ENCODE peak calls at places on chromosomes 16 and 17, in ten cellular contexts. J is neural progenitor cell, Z is left ventricle myocardium inferior, F is psoas muscle, D is transverse colon, L is colonic mucosa, V is tibial nerve, I is HCT116, M is uterus, O is heart left ventricle. A is an unnamed sample.

GRCh38 chr16:68961778-68962402 is 118.6 kb downstream of the TANGO6 start:
- DNase-seq in M (no peak), D (no peak), Z (no peak), I (no peak), O (no peak), J (no peak), L (no peak), V (no peak), F (no peak), A (no peak)

GRCh38 chr17:80313160-80313829 is 52.6 kb downstream of the RNF213 start:
- DNase-seq in I (no peak), V (no peak), O (no peak), J (no peak), L (no peak), F (no peak), M (no peak), Z (no peak), D (no peak), A (no peak)

GRCh38 chr16:15538484-15538883 is 104.1 kb downstream of the BMERB1 start:
- DNase-seq in O (no peak), J (no peak), F (no peak), Z (no peak), L (no peak), I (no peak), D (no peak), V (no peak), M (no peak), A (no peak)

GRCh38 chr16:88619859-88620655 is 18.3 kb upstream of the IL17C start:
- DNase-seq in V (no peak), L (no peak), M (no peak), F (no peak), Z (no peak), O (no peak), J (no peak), I (no peak), D (peak; percentile 47), A (no peak)

GRCh38 chr16:5738586-5738985 is 641.0 kb upstream of the EEF2KMT start:
- DNase-seq in M (no peak), O (no peak), F (no peak), D (no peak), I (no peak), V (no peak), J (no peak), L (no peak), Z (no peak), A (no peak)

GRCh38 chr17:57080708-57081107 is 4.3 kb upstream of the AKAP1 start:
- DNase-seq in L (no peak), V (no peak), D (no peak), Z (no peak), M (no peak), F (no peak), O (no peak), J (no peak), I (no peak), A (no peak)

GRCh38 chr16:8572063-8572918 is 18.0 kb downstream of the TMEM114 start:
- DNase-seq in D (no peak), Z (no peak), O (no peak), I (no peak), J (no peak), F (no peak), V (no peak), L (no peak), M (no peak), A (no peak)

GRCh38 chr17:72922223-72922622 is 170.3 kb downstream of the SLC39A11 start:
- DNase-seq in I (no peak), L (no peak), J (no peak), M (no peak), Z (no peak), V (no peak), D (no peak), O (no peak), F (no peak), A (no peak)

GRCh38 chr17:14359251-14359939 is 58.5 kb downstream of the HS3ST3B1 start:
- DNase-seq in F (no peak), J (no peak), I (no peak), L (no peak), V (no peak), M (no peak), O (no peak), Z (no peak), D (no peak), A (no peak)
- TF ChIP-seq CTCF in F (no peak), J (no peak), I (no peak), L (no peak), V (no peak), M (no peak), O (no peak), Z (no peak), D (no peak), A (no peak)

GRCh38 chr17:78831688-78832540 is 8.7 kb downstream of the USP36 start:
- DNase-seq in O (no peak), J (no peak), D (no peak), V (no peak), Z (no peak), L (no peak), F (no peak), M (no peak), I (no peak), A (peak; percentile 14)

GRCh38 chr17:78832541-78832810 is 8.1 kb downstream of the USP36 start:
- DNase-seq in M (no peak), J (no peak), D (no peak), F (no peak), L (no peak), V (no peak), I (no peak), O (no peak), Z (no peak), A (no peak)

GRCh38 chr17:78826836-78827509 is 13.6 kb downstream of the USP36 start:
- DNase-seq in O (peak; percentile 55), Z (no peak), I (no peak), V (no peak), J (no peak), L (no peak), M (no peak), F (peak; percentile 55), D (peak; percentile 30), A (peak; percentile 78)

GRCh38 chr17:78828470-78829185 is 12.0 kb downstream of the USP36 start:
- DNase-seq in Z (no peak), D (no peak), I (peak; percentile 24), M (no peak), O (no peak), F (peak; percentile 22), L (no peak), V (no peak), J (peak; percentile 24), A (no peak)

DNA sequence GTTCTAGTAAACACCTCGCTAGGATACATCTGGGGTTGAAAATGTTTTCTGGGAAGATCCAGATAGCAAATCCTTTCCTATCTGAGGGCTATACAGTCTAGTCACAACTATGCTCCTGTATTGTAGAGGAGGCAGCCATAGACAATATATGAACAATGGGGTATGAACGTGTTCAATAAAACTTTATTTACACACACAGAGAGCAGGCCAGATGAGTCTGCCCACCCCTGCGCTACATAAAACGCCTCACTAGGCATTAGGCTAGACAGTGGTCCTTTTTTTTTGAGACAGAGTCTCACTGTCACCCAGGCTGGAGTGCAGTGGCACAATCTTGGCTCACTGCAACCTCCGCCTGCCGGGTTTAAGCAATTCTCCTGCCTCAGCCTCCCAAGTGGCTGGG is 11.1 kb downstream of the USP36 start:
- DNase-seq in I (no peak), O (no peak), V (no peak), M (no peak), J (no peak), Z (no peak), L (no peak), D (no peak), F (no peak), A (peak; percentile 2)
- H3K36me3 ChIP-seq in I (peaks cover 97% of the 10 kb centered on the region), O (peaks cover 100% of the 10 kb centered on the region), V (peaks cover 28% of the 10 kb centered on the region), M (no peaks in the 10 kb centered on the region), J (no peaks in the 10 kb centered on the region), Z (peaks cover 100% of the 10 kb centered on the region), L (peaks cover 13% of the 10 kb centered on the region), D (peaks cover 57% of the 10 kb centered on the region), F (peaks cover 8% of the 10 kb centered on the region), A (peaks cover 100% of the 10 kb centered on the region)

GRCh38 chr16:2273931-2274330 is 6.0 kb upstream of the RNPS1 start:
- DNase-seq in O (no peak), Z (no peak), V (no peak), F (no peak), L (no peak), J (no peak), D (no peak), M (no peak), I (no peak), A (no peak)
- TF ChIP-seq CTCF in O (no peak), Z (no peak), V (no peak), F (no peak), L (no peak), J (no peak), D (no peak), M (no peak), I (no peak), A (no peak)

GRCh38 chr17:81690066-81690465 is 6.3 kb downstream of the HGS start:
- DNase-seq in Z (no peak), O (no peak), J (no peak), F (no peak), L (no peak), V (no peak), I (no peak), D (no peak), M (no peak), A (no peak)

GRCh38 chr17:81686614-81687013 is 2.8 kb downstream of the HGS start:
- DNase-seq in L (no peak), Z (no peak), J (no peak), V (no peak), F (peak; percentile 51), M (no peak), O (no peak), I (no peak), D (no peak), A (no peak)

GRCh38 chr17:81690549-81690948 is 6.7 kb downstream of the HGS start:
- DNase-seq in F (no peak), V (no peak), M (no peak), L (no peak), I (no peak), J (no peak), D (no peak), Z (no peak), O (no peak), A (no peak)

GRCh38 chr17:81688616-81689015 is 4.8 kb downstream of the HGS start:
- DNase-seq in D (no peak), F (no peak), L (no peak), O (no peak), J (no peak), Z (no peak), V (no peak), I (no peak), M (no peak), A (no peak)

DNA sequence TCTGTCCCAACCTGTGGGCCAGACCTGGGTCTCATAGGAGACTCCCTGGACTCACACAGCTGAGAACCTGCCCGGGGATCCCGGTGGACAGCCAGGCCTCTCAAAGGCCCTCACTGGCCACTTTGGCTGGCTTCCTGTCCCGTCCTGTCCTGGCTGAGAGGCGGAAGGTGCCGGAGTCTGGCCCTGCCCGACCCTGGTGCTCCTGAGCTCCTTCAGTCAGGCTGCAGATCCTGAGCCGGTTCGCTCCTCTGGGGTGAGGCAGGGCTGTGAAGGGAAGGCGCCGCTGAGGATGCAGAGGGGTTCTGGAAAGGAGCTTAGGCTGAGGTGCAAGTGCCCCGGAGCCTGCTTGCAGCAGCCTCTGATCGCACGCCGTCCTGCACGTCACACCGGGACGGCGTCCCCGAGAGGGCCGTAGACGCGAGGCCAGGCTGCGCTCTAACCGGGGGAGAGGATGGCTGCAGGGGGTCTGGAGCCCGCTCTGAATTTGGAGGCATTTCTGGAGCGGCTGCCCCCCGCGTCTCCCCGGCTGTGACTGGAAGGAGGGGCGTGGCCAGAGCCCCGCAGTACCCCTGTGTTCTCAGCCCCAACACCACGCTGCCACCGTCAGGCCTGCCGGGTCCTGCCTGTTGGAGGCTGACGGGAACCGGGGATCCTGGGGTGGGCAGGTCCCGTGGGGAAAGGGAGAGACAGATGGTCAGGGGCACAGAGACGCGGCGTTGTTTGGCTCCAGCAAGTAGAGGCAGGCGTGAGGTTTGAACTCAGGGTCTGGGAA is 4.1 kb downstream of the HGS start:
- DNase-seq in F (no peak), J (no peak), Z (no peak), L (no peak), I (no peak), D (no peak), M (no peak), O (no peak), V (no peak), A (no peak)
- H3K36me3 ChIP-seq in F (peaks cover 8% of the 10 kb centered on the region), J (no peaks in the 10 kb centered on the region), Z (peaks cover 74% of the 10 kb centered on the region), L (peaks cover 17% of the 10 kb centered on the region), I (peaks cover 75% of the 10 kb centered on the region), D (peaks cover 29% of the 10 kb centered on the region), M (no peaks in the 10 kb centered on the region), O (peaks cover 68% of the 10 kb centered on the region), V (peaks cover 39% of the 10 kb centered on the region), A (peaks cover 72% of the 10 kb centered on the region)